ENCODE peak calls at places on chromosomes 6 and 20, in nine cellular contexts. A, I, R, P, C, T, F, O and G are unnamed samples.

GRCh38 chr6:22231050-22231449 is 65.8 kb downstream of the PRL start:
- DNase-seq in A (no peak), R (no peak), C (no peak), F (no peak), P (no peak), T (no peak), I (no peak), O (no peak), G (no peak)

GRCh38 chr6:109235639-109236038 is 140.3 kb downstream of the CEP57L1 start:
- DNase-seq in C (no peak), I (no peak), A (no peak), T (no peak), O (no peak), F (no peak), P (no peak), R (no peak), G (no peak)

GRCh38 chr20:10448270-10449156 is 13.4 kb downstream of the SLX4IP start:
- DNase-seq in A (no peak), P (no peak), T (no peak), C (no peak), F (no peak), I (no peak), R (no peak), O (peak), G (no peak)

GRCh38 chr6:160249687-160250086 is 8.9 kb downstream of the SLC22A2 start:
- DNase-seq in O (peak), T (no peak), F (no peak), A (no peak), R (no peak), I (no peak), C (no peak), P (no peak), G (no peak)

GRCh38 chr6:50380409-50381105 is 330.8 kb upstream of the DEFB112 start:
- DNase-seq in T (no peak), C (no peak), F (no peak), P (no peak), I (no peak), R (no peak), O (no peak), A (no peak), G (no peak)

GRCh38 chr6:132132420-132132819 is 181.2 kb upstream of the CCN2 start:
- DNase-seq in O (peak), I (no peak), A (peak), F (no peak), R (no peak), T (no peak), C (no peak), P (no peak), G (no peak)

GRCh38 chr6:129709451-129709908 is 497 bp downstream of the ARHGAP18 start:
- DNase-seq in T (no peak), O (peak), R (no peak), A (peak), P (no peak), C (no peak), I (no peak), F (no peak), G (no peak)

GRCh38 chr6:63418741-63419140 is 99.0 kb upstream of the LGSN start:
- DNase-seq in A (no peak), R (no peak), I (no peak), O (no peak), T (no peak), F (no peak), C (no peak), P (no peak), G (no peak)

GRCh38 chr6:140566706-140567330 is 1192.4 kb upstream of the CITED2 start:
- DNase-seq in C (no peak), T (no peak), P (no peak), O (peak), I (no peak), A (peak), R (peak), F (no peak), G (no peak)

GRCh38 chr6:35247642-35248231 is 11.8 kb upstream of the ZNF76 start:
- DNase-seq in A (no peak), P (peak), T (no peak), I (no peak), F (no peak), C (no peak), R (no peak), O (no peak), G (no peak)
- TF ChIP-seq CTCF in A (no peak), P (no peak), T (no peak), I (no peak), F (no peak), C (peak), R (peak), O (no peak), G (no peak)

GRCh38 chr6:149213829-149214228 is 103.7 kb upstream of the TAB2 start:
- DNase-seq in C (no peak), T (no peak), F (no peak), P (no peak), O (peak), A (no peak), I (no peak), R (no peak), G (no peak)
- TF ChIP-seq CTCF in C (no peak), T (no peak), F (no peak), P (no peak), O (no peak), A (no peak), I (no peak), R (no peak), G (no peak)

DNA sequence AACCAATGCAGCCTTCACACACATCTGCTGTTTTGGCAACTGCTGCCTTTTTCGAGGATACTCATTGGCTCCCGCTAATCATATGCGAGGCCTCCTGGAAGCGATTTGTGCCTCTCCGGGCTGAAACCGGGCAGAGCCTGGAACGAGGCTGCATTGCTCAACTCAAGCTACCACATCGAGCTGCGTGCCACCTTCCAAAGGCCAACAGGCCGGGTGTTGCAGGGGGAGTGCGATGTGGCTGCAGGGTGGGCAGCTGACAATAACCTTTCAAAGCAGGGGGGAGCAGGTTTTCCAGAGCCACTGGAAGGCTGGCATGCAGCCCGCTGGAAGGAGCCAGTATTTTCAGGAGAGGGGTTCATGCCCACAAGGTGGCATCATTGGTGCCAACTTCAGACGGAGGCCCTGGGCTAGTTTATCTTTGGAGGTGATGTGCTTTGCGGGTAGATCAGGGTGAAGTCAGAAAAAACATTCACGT is 122.6 kb upstream of the IFNGR1 start:
- DNase-seq in T (no peak), A (no peak), R (peak), I (no peak), O (no peak), F (peak), P (peak), C (peak), G (no peak)
- TF ChIP-seq CTCF in T (no peak), A (peak), R (no peak), I (peak), O (peak), F (peak), P (peak), C (peak), G (no peak)

GRCh38 chr20:24783631-24784492 is 165.2 kb upstream of the CST7 start:
- DNase-seq in T (no peak), C (peak), A (no peak), P (peak), R (no peak), I (no peak), F (no peak), O (no peak), G (no peak)
- TF ChIP-seq CTCF in T (no peak), C (peak), A (peak), P (peak), R (no peak), I (no peak), F (no peak), O (no peak), G (no peak)

GRCh38 chr6:98260382-98260781 is 574.0 kb upstream of the POU3F2 start:
- DNase-seq in C (no peak), O (no peak), I (no peak), A (no peak), P (no peak), R (no peak), F (no peak), T (no peak), G (no peak)

DNA sequence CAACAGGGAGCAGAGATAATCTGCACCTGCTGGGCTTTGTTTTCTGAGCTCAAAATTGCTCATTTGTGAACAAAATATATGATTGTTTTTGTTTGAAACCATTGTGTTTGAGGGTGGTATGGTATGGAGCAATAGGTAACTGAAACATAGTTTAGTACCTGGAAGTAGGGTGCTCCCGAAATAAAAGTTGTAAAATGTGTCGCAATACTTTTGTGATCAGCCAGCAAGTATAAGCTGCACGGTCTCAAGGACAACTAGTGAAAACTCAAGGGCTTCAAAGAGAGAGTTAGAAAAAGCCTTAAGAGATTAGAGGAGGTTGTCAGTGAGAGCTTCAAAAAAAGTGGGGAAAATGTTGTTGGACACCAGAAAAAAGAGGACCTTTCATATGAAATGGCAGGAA is 579.8 kb upstream of the POU3F2 start:
- DNase-seq in R (no peak), F (no peak), O (no peak), P (no peak), T (no peak), C (no peak), I (no peak), A (no peak), G (no peak)
- TF ChIP-seq CTCF in R (no peak), F (no peak), O (no peak), P (no peak), T (no peak), C (no peak), I (no peak), A (no peak), G (no peak)

GRCh38 chr6:14397518-14397901 is 279.9 kb downstream of the CD83 start:
- DNase-seq in I (no peak), C (no peak), P (no peak), A (no peak), F (no peak), R (no peak), T (no peak), O (no peak), G (no peak)
- TF ChIP-seq CTCF in I (no peak), C (no peak), P (no peak), A (no peak), F (no peak), R (no peak), T (no peak), O (no peak), G (no peak)

DNA sequence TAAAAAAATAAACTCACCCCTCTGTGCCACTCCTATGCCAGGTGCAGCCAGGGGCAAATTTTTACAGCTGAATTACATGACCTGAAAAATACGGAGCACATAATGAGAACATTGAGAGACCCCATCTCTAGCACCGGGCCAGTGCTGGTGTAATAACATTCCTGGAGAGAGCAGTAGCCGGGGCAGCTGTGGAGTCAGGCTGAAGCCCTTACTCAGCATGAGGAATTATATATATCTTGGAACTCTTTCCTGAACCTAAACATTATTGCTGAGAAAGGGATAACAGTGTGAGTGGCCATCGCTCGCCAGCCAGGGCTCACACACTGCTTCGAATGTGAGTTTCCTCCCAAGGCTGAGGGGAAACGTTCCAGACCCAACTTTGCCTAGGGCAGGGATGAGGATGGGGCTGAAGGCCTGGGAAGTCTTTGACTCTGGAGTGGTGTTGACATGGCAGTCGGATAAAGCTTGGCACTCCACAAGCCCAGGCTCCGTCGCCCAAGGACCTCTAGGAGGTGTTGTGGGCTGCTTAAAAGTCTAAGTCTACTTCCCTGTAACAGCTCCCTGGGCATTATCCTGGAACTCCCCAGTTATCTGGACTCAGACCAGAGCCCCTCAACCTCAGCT is 269.8 kb downstream of the CDC5L start:
- DNase-seq in P (no peak), R (no peak), C (no peak), O (no peak), I (no peak), A (peak), T (no peak), F (no peak), G (no peak)
- TF ChIP-seq CTCF in P (no peak), R (no peak), C (no peak), O (peak), I (no peak), A (peak), T (no peak), F (no peak), G (no peak)

GRCh38 chr20:63006611-63007471 is at the start of gene BHLHE23:
- DNase-seq in R (no peak), I (no peak), P (no peak), T (no peak), C (no peak), O (no peak), F (no peak), A (no peak), G (peak)

GRCh38 chr20:63008541-63009043 is 1.8 kb upstream of the BHLHE23 start:
- DNase-seq in A (no peak), R (no peak), P (no peak), O (no peak), F (no peak), C (no peak), I (no peak), T (no peak), G (no peak)

GRCh38 chr20:63005862-63006564 is 751 bp downstream of the BHLHE23 start:
- DNase-seq in C (no peak), A (no peak), F (no peak), P (no peak), T (no peak), O (peak), I (no peak), R (peak), G (no peak)

GRCh38 chr20:63007722-63008488 is 1.1 kb upstream of the BHLHE23 start:
- DNase-seq in R (no peak), A (no peak), F (no peak), P (no peak), O (no peak), C (no peak), T (no peak), I (no peak), G (no peak)

GRCh38 chr20:63007472-63007721 is 633 bp upstream of the BHLHE23 start:
- DNase-seq in O (no peak), A (no peak), C (no peak), F (no peak), R (no peak), T (no peak), I (no peak), P (no peak), G (no peak)
- TF ChIP-seq CTCF in O (no peak), A (no peak), C (no peak), F (no peak), R (no peak), T (no peak), I (no peak), P (no peak), G (no peak)

GRCh38 chr6:144809120-144809519 is 524.0 kb downstream of the UTRN start:
- DNase-seq in T (no peak), R (peak), C (no peak), O (peak), F (no peak), P (no peak), I (no peak), A (no peak), G (no peak)
- TF ChIP-seq CTCF in T (no peak), R (no peak), C (no peak), O (no peak), F (no peak), P (no peak), I (no peak), A (no peak), G (no peak)

GRCh38 chr6:30352550-30352949 is 7.6 kb downstream of the RPP21 start:
- DNase-seq in A (no peak), C (no peak), P (no peak), I (no peak), O (no peak), T (no peak), F (no peak), R (no peak), G (no peak)

GRCh38 chr6:30345852-30346251 is 896 bp downstream of the RPP21 start:
- DNase-seq in C (no peak), T (no peak), P (no peak), O (no peak), R (no peak), I (no peak), F (no peak), A (no peak), G (no peak)

GRCh38 chr6:30350519-30350918 is 5.6 kb downstream of the RPP21 start:
- DNase-seq in O (peak), A (no peak), F (no peak), I (no peak), P (no peak), R (no peak), C (no peak), T (no peak), G (no peak)

GRCh38 chr6:30348957-30349356 is 4.0 kb downstream of the RPP21 start:
- DNase-seq in T (no peak), C (no peak), A (no peak), F (no peak), P (no peak), R (no peak), I (no peak), O (no peak), G (no peak)

GRCh38 chr6:30349411-30350177 is 4.6 kb downstream of the RPP21 start:
- DNase-seq in A (no peak), I (no peak), P (no peak), C (no peak), T (no peak), R (no peak), F (no peak), O (no peak), G (no peak)
- TF ChIP-seq CTCF in A (no peak), I (peak), P (no peak), C (peak), T (peak), R (no peak), F (no peak), O (peak), G (no peak)